ENCODE peak calls at places on chromosome 7, in seven cellular contexts. Y, Z, P, G, B, M and H are unnamed samples.

GRCh38 chr7:138257459-138258193 is 181.4 kb downstream of the AKR1D1 start:
- DNase-seq in Z (no peak), M (peak), Y (peak), P (no peak), G (no peak), B (no peak), H (no peak)

GRCh38 chr7:32406386-32406785 is 83.8 kb downstream of the LSM5 start:
- DNase-seq in G (no peak), P (no peak), Y (no peak), Z (no peak), B (no peak), M (no peak), H (no peak)

GRCh38 chr7:20598479-20599419 is 16.7 kb upstream of the ABCB5 start:
- DNase-seq in M (peak), Y (peak), P (peak), G (no peak), Z (peak), B (no peak), H (peak)

GRCh38 chr7:1953199-1954190 is 279.2 kb downstream of the MAD1L1 start:
- DNase-seq in Z (no peak), P (no peak), Y (no peak), B (peak), G (no peak), M (no peak), H (no peak)

GRCh38 chr7:157150825-157151412 is 12.2 kb downstream of the UBE3C start:
- DNase-seq in M (no peak), B (peak), Y (peak), G (no peak), P (no peak), Z (peak), H (no peak)

GRCh38 chr7:143882020-143882610 is 19.9 kb downstream of the TCAF1 start:
- DNase-seq in G (no peak), P (peak), Y (peak), Z (peak), M (no peak), B (peak), H (no peak)

GRCh38 chr7:137932881-137933269 is 69.0 kb downstream of the CREB3L2 start:
- DNase-seq in Y (peak), P (peak), B (no peak), Z (no peak), M (peak), G (no peak), H (peak)

GRCh38 chr7:11742496-11742895 is 89.5 kb downstream of the THSD7A start:
- DNase-seq in Z (peak), Y (no peak), M (no peak), P (no peak), B (no peak), G (no peak), H (no peak)

GRCh38 chr7:125279956-125280355 is 350.3 kb upstream of the POT1 start:
- DNase-seq in B (no peak), M (no peak), Z (peak), P (no peak), Y (no peak), G (no peak), H (no peak)

GRCh38 chr7:80392229-80393169 is 119.4 kb downstream of the GNAT3 start:
- DNase-seq in Y (peak), Z (no peak), M (peak), B (no peak), G (no peak), P (no peak), H (no peak)

GRCh38 chr7:90266808-90267207 is 21.8 kb downstream of the CFAP69 start:
- DNase-seq in P (peak), G (no peak), Y (peak), Z (no peak), B (no peak), M (no peak), H (no peak)

GRCh38 chr7:94395141-94396041 is 696 bp downstream of the COL1A2 start:
- DNase-seq in P (peak), M (peak), Z (peak), G (no peak), B (no peak), Y (peak), H (peak)

GRCh38 chr7:30521532-30521931 is 16.9 kb upstream of the GGCT start:
- DNase-seq in B (peak), P (peak), Z (no peak), Y (peak), G (no peak), M (no peak), H (no peak)

GRCh38 chr7:104625956-104626355 is 297.6 kb downstream of the LHFPL3 start:
- DNase-seq in G (no peak), M (no peak), B (no peak), Z (no peak), Y (no peak), P (no peak), H (no peak)

GRCh38 chr7:14579971-14580370 is 322.6 kb downstream of the DGKB start:
- DNase-seq in B (no peak), Z (no peak), P (no peak), M (no peak), G (no peak), Y (no peak), H (no peak)

GRCh38 chr7:84688671-84689070 is 494.1 kb upstream of the SEMA3A start:
- DNase-seq in B (no peak), P (no peak), G (no peak), M (peak), Z (no peak), Y (peak), H (no peak)

GRCh38 chr7:75716992-75717626 is 21.6 kb downstream of the HIP1 start:
- DNase-seq in B (no peak), M (peak), G (no peak), Z (no peak), Y (peak), P (no peak), H (no peak)

GRCh38 chr7:141586878-141587277 is 35.7 kb downstream of the AGK start:
- DNase-seq in B (no peak), P (no peak), Y (no peak), G (no peak), Z (no peak), M (no peak), H (no peak)
- H3K4me3 ChIP-seq in B (no peak), P (no peak), Y (no peak), G (no peak), Z (no peak), M (no peak), H (no peak)

GRCh38 chr7:47576909-47577255 is 5.0 kb downstream of the TNS3 start:
- DNase-seq in B (no peak), M (no peak), P (no peak), Y (no peak), Z (no peak), G (no peak), H (no peak)

GRCh38 chr7:47579458-47579857 is 2.5 kb downstream of the TNS3 start:
- DNase-seq in B (no peak), G (no peak), Z (no peak), M (no peak), Y (peak), P (no peak), H (no peak)

GRCh38 chr7:47580175-47580701 is 1.7 kb downstream of the TNS3 start:
- DNase-seq in G (no peak), B (no peak), Z (no peak), P (no peak), M (no peak), Y (peak), H (no peak)

GRCh38 chr7:47577351-47577919 is 4.5 kb downstream of the TNS3 start:
- DNase-seq in G (no peak), P (no peak), M (no peak), Z (no peak), B (no peak), Y (no peak), H (no peak)

GRCh38 chr7:47578581-47579270 is 3.2 kb downstream of the TNS3 start:
- DNase-seq in G (no peak), M (peak), B (no peak), P (no peak), Z (no peak), Y (peak), H (no peak)
- TF ChIP-seq CTCF in G (no peak), M (no peak), B (no peak), P (no peak), Z (no peak), Y (no peak), H (no peak)

GRCh38 chr7:151661556-151661955 is 141.9 kb upstream of the RHEB start:
- DNase-seq in Z (no peak), Y (no peak), G (no peak), B (no peak), P (no peak), M (no peak), H (peak)

GRCh38 chr7:151658778-151659177 is 139.1 kb upstream of the RHEB start:
- DNase-seq in P (no peak), Y (peak), B (no peak), G (no peak), Z (no peak), M (peak), H (no peak)

GRCh38 chr7:151660141-151660540 is 140.4 kb upstream of the RHEB start:
- DNase-seq in M (no peak), B (no peak), Y (peak), Z (no peak), G (no peak), P (no peak), H (no peak)

GRCh38 chr7:151657173-151657572 is 137.5 kb upstream of the RHEB start:
- DNase-seq in G (no peak), M (no peak), Y (no peak), P (no peak), Z (no peak), B (no peak), H (no peak)

DNA sequence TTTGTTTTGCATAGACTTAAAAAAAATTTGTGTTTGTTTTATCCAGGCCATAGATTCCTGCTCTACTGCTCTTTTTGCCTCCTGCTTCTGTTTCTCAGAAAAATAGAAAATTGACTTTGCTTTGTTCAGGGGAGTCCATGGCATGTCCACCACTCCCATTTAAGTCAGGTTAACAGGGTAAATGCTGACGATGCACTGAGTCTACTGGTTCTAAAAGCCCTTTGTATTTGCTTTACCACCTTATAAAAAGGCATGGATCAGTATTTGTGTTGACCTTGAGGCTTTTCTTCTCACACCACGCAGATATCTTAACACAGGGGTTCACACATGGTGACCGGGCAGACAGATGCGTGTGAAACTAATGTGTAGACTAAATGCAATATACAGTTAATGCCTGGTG is 139.5 kb upstream of the RHEB start:
- DNase-seq in Z (no peak), Y (no peak), M (no peak), B (no peak), G (no peak), P (no peak), H (no peak)
- H3K4me3 ChIP-seq in Z (no peak), Y (no peak), M (no peak), B (no peak), G (no peak), P (no peak), H (no peak)

DNA sequence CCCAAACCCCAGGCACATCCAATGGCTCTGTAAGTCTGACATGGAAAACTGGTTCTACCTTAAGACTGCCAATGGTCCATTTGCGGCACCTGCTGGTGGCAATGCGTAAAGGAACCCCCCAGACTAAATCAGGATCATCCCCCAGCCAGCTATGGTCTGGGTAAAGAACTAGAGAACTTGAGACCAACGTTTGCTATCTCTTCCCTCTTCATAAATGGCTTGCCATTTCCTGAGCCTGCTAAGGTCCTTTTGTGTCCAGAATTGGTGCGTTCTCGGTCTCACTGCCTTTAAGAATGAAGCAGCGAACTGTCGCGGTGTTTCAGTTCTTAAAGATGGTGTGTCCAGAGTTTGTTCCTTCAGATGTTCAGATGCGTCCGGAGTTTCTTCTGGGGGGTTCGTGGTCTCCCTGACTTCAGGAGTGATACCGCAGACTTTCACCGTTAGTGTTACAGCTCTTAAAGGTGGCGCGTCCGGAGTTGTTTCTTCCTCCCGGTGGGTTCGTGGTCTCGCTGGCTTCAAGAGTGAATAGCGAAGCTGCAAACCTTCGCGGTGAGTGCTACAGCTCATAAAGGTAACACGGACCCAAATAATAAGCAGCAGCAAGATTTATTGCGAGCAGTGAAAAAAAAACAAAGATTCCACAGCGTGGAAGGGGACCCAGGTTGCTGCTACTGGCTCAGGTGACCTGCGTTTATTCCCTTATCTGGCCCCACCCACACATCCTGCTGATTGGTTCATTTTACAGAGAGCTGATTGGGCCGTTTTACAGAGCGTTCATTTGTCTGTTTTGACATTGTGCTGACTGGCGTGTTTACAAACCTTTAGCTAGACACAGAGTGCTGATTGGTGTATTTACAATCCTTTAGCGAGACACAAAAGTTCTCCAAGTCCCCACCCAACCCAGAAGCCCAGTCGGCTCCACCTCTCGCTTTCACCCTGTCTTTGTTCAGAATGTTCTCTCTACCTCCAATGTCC is 95.4 kb downstream of the ELMO1 start:
- DNase-seq in B (no peak), P (no peak), Z (no peak), M (no peak), G (peak), Y (no peak), H (no peak)
- TF ChIP-seq CTCF in B (no peak), P (no peak), Z (no peak), M (no peak), G (peak), Y (no peak), H (peak)

GRCh38 chr7:65976659-65977196 is 5.3 kb downstream of the GUSB start:
- DNase-seq in B (no peak), M (no peak), Z (no peak), Y (no peak), G (no peak), P (no peak), H (no peak)

GRCh38 chr7:65981965-65982792 is at the start of gene GUSB:
- DNase-seq in G (peak), Z (peak), B (peak), Y (peak), P (peak), M (peak), H (no peak)

GRCh38 chr7:65980478-65981250 is 1.3 kb downstream of the GUSB start:
- DNase-seq in B (peak), Y (peak), P (peak), M (no peak), Z (no peak), G (peak), H (no peak)

GRCh38 chr7:65978891-65979582 is 3.0 kb downstream of the GUSB start:
- DNase-seq in M (no peak), G (no peak), Y (no peak), B (no peak), Z (no peak), P (no peak), H (no peak)

DNA sequence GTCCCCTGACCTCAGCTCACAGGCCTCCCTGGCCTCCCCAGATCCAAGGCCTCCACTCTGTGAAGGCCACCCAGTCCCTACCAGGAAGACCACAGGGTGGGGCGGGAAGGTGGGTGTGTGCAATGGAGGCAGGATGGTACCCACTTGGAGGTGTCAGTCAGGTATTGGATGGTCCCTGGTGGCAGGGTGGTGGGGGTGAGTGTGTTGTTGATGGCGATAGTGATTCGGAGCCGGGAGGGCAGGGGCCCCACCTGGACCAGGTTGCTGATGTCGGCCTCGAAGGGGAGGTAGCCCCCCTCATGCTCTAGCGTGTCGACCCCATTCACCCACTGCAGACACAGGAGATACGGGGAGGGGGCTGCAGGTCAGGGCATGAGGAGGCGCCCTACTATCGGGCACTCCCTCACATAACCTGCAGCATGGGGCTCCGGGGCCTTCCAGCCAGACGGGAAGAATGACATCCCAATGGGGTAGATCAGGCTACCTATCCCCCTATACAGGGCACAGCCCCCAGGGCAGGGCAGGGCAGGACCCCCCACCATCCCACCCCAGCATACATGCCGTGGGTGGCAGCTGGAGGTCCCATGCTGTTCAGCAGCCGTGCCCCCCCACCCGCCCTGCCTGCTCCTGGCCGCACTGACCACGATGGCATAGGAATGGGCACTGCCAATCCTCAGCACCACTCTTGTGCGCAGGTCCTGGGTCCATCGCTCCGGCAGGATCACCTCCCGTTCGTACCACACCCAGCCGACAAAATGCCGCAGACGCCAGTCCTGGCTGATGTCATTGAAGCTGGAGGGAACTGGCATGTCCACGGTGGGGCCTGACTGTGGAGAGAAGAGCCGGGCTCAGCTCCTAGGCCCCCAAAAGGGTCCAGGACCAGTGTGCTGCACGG is 2.2 kb downstream of the GUSB start:
- DNase-seq in Y (no peak), P (no peak), Z (no peak), G (no peak), M (no peak), B (no peak), H (no peak)
- H3K4me3 ChIP-seq in Y (no peak), P (no peak), Z (no peak), G (no peak), M (no peak), B (peak), H (no peak)

DNA sequence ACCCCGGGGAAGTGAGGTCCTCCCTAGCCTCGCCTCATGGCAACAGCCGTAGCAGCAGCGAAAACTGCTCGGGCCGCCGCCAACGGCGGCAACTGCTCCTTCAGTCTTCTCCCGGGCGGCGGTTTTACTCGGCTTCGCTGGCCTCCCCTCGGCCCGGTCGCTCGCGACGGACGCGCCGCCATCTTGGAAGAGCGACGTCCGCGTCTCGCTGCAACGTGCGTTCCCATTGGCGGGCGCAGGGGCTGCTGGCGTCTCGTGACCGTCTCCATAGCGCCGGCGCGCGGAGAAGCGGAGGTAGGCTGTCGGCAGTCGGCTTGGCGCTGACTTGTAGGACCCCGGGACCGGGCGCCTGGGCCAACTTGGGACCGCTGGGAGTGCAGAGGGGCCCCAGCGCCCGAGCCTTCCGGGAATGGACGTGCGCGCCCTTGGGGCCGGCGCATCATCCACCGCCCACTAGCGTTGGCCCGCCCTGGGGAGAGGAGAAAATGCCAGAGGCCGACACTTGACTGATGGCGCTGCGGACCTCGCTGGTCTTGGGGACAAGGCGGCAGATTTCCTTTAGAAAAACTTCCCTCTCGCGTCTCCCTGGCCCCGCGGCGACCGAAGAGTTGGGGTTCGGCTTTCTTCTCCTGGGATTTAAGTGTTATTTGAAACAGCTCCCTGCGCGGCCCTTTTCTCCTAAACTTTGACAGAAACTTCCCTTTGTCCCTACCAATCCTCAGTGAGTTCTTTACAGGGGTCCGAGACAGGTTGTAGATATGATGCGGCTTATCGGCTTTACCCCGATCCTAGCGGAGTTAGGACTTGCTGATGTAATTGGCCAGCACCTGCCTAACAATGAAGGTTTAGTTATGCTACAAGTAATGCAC is at the start of gene SNX13:
- DNase-seq in B (peak), Z (peak), M (peak), G (peak), P (peak), Y (peak), H (no peak)
- TF ChIP-seq CTCF in B (peak), Z (peak), M (no peak), G (no peak), P (peak), Y (no peak), H (peak)

GRCh38 chr7:45358277-45358676 is 200.7 kb downstream of the RAMP3 start:
- DNase-seq in Z (no peak), Y (no peak), B (no peak), P (no peak), G (no peak), M (no peak), H (no peak)

GRCh38 chr7:45363669-45364068 is 206.1 kb downstream of the RAMP3 start:
- DNase-seq in G (no peak), Y (no peak), Z (no peak), M (no peak), B (no peak), P (no peak), H (no peak)

GRCh38 chr7:45359250-45359649 is 201.7 kb downstream of the RAMP3 start:
- DNase-seq in M (no peak), Z (no peak), B (no peak), Y (no peak), G (no peak), P (no peak), H (no peak)

GRCh38 chr7:45359781-45360180 is 202.2 kb downstream of the RAMP3 start:
- DNase-seq in Z (no peak), Y (no peak), G (no peak), M (no peak), B (no peak), P (no peak), H (no peak)
- H3K4me3 ChIP-seq in Z (no peak), Y (no peak), G (no peak), M (no peak), B (no peak), P (no peak), H (no peak)